ENCODE peak calls at places on chromosomes 3 and 15, in seven cellular contexts. B, T, Y, D, U, E and R are unnamed samples.

GRCh38 chr15:58378241-58379085 is 53.3 kb upstream of the LIPC start:
- DNase-seq in B (no peak), T (peak), Y (peak), D (no peak), U (no peak), E (no peak), R (no peak)

GRCh38 chr3:37129871-37130270 is 44.5 kb downstream of the LRRFIP2 start:
- DNase-seq in B (no peak), T (no peak), Y (peak), D (no peak), U (no peak), E (no peak), R (no peak)

GRCh38 chr3:78951546-78951945 is 816.3 kb downstream of the ROBO1 start:
- DNase-seq in B (no peak), T (no peak), Y (no peak), D (no peak), U (peak), E (no peak), R (no peak)

GRCh38 chr15:68154923-68155559 is 50.1 kb downstream of the CALML4 start:
- DNase-seq in B (peak), T (peak), Y (peak), D (no peak), U (peak), E (no peak), R (no peak)

GRCh38 chr15:96767703-96768434 is 437.4 kb downstream of the NR2F2 start:
- DNase-seq in B (no peak), T (no peak), Y (no peak), D (no peak), U (no peak), E (no peak), R (no peak)

GRCh38 chr15:25136119-25136518 is 181.3 kb downstream of the SNRPN start:
- DNase-seq in B (peak), T (peak), Y (peak), D (no peak), U (no peak), E (no peak), R (no peak)

GRCh38 chr3:112858410-112859069 is 11.9 kb upstream of the CD200R1L start:
- DNase-seq in B (no peak), T (no peak), Y (no peak), D (no peak), U (no peak), E (no peak), R (peak)

GRCh38 chr3:61809879-61810278 is 248.5 kb downstream of the PTPRG start:
- DNase-seq in B (peak), T (peak), Y (no peak), D (no peak), U (no peak), E (no peak), R (no peak)

GRCh38 chr3:76369170-76369569 is 583.8 kb upstream of the ZNF717 start:
- DNase-seq in B (no peak), T (no peak), Y (peak), D (no peak), U (no peak), E (no peak), R (no peak)

GRCh38 chr3:195120199-195120556 is 150.8 kb downstream of the XXYLT1 start:
- DNase-seq in B (no peak), T (no peak), Y (no peak), D (no peak), U (no peak), E (no peak), R (no peak)

GRCh38 chr3:136955813-136956212 is 2.0 kb upstream of the IL20RB start:
- DNase-seq in B (no peak), T (peak), Y (peak), D (no peak), U (peak), E (no peak), R (no peak)

GRCh38 chr15:90818251-90819210 is 49.9 kb upstream of the FURIN start:
- DNase-seq in B (no peak), T (peak), Y (no peak), D (no peak), U (no peak), E (no peak), R (no peak)

GRCh38 chr3:46508850-46509591 is 11.2 kb downstream of the RTP3 start:
- DNase-seq in B (no peak), T (no peak), Y (no peak), D (no peak), U (no peak), E (no peak), R (no peak)

GRCh38 chr3:122295286-122295685 is 29.8 kb upstream of the CSTA start:
- DNase-seq in B (no peak), T (no peak), Y (no peak), D (no peak), U (no peak), E (no peak), R (peak)

GRCh38 chr3:122299872-122300460 is 25.1 kb upstream of the CSTA start:
- DNase-seq in B (no peak), T (no peak), Y (no peak), D (no peak), U (no peak), E (no peak), R (no peak)

GRCh38 chr3:122299222-122299621 is 25.8 kb upstream of the CSTA start:
- DNase-seq in B (no peak), T (no peak), Y (no peak), D (no peak), U (no peak), E (no peak), R (no peak)

GRCh38 chr3:122298239-122298638 is 26.8 kb upstream of the CSTA start:
- DNase-seq in B (no peak), T (no peak), Y (no peak), D (no peak), U (no peak), E (no peak), R (no peak)

DNA sequence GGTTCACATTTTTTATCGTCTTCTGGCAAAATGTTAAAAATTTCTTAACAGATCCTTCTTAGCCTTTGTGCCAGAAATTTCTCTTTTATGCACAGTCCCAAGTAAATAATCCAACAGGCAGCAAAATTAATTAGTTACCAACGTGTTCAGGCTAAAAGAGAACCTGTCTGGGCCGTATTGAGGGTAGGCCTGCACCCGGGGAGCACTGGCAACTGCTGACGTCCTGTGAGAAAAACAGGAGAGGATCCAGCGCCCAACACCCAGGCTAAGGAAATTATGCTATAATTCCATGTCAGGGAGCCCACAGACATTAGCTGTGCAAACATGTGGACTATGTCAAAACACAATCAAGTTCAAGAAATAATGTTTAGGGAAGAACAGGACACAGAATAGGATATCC is 30.7 kb upstream of the CSTA start:
- DNase-seq in B (no peak), T (no peak), Y (no peak), D (no peak), U (no peak), E (no peak), R (no peak)
- TF ChIP-seq CTCF in B (no peak), T (no peak), Y (no peak), D (no peak), U (no peak), E (no peak), R (no peak)

DNA sequence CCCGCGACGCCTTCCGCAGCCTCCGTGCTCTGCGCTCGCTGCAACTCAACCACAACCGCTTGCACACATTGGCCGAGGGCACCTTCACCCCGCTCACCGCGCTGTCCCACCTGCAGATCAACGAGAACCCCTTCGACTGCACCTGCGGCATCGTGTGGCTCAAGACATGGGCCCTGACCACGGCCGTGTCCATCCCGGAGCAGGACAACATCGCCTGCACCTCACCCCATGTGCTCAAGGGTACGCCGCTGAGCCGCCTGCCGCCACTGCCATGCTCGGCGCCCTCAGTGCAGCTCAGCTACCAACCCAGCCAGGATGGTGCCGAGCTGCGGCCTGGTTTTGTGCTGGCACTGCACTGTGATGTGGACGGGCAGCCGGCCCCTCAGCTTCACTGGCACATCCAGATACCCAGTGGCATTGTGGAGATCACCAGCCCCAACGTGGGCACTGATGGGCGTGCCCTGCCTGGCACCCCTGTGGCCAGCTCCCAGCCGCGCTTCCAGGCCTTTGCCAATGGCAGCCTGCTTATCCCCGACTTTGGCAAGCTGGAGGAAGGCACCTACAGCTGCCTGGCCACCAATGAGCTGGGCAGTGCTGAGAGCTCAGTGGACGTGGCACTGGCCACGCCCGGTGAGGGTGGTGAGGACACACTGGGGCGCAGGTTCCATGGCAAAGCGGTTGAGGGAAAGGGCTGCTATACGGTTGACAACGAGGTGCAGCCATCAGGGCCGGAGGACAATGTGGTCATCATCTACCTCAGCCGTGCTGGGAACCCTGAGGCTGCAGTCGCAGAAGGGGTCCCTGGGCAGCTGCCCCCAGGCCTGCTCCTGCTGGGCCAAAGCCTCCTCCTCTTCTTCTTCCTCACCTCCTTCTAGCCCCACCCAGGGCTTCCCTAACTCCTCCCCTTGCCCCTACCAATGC is 2.0 kb downstream of the ISLR start:
- DNase-seq in B (no peak), T (no peak), Y (no peak), D (no peak), U (no peak), E (peak), R (no peak)
- TF ChIP-seq CTCF in B (no peak), T (no peak), Y (no peak), D (no peak), U (no peak), E (no peak), R (no peak)

GRCh38 chr3:52234516-52235447 is 4.2 kb downstream of the TWF2 start:
- DNase-seq in B (no peak), T (no peak), Y (no peak), D (no peak), U (no peak), E (no peak), R (peak)
- TF ChIP-seq CTCF in B (no peak), T (no peak), Y (no peak), D (no peak), U (no peak), E (no peak), R (no peak)

DNA sequence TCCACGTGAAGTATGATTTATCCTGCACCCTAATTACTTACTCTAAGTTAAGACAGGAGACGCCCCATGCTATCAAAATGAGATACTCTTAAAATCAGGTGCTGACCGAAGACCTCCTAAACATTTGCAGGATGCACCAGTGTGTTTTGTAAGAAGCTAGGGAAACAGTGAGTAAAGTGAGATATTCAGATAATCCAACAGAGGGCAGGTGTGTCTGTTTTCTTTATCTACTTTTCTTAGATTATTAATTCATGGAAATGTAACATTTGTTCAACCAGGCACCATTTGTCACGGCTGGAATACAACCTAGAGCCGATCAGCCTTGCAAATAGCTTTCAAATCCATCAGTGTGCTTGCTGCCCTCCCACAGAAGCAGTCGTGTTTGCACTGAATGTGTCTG is 202.0 kb upstream of the CHRM5 start:
- DNase-seq in B (no peak), T (peak), Y (no peak), D (no peak), U (no peak), E (no peak), R (no peak)
- TF ChIP-seq CTCF in B (no peak), T (no peak), Y (peak), D (no peak), U (peak), E (no peak), R (no peak)